ENCODE peak calls at places on chromosomes 6 and 20, in six cellular contexts. P is K562, S is SK-N-SH, M is HCT116, T is sigmoid colon, O is prostate gland. Z is an unnamed sample.
A peak's percentile ranks its signal among the peaks of the same experiment; 100 is the strongest.

GRCh38 chr6:44892579-44892978 is 435.6 kb upstream of the RUNX2 start:
- DNase-seq in M (no peak), P (no peak), S (no peak), T (no peak), O (no peak), Z (no peak)

GRCh38 chr6:169425628-169426370 is 172.2 kb upstream of the THBS2 start:
- DNase-seq in S (peak; percentile 60), O (no peak), T (no peak), P (no peak), M (no peak), Z (no peak)

GRCh38 chr20:46835418-46835817 is 59.2 kb upstream of the EYA2 start:
- DNase-seq in T (no peak), P (no peak), O (no peak), M (no peak), S (no peak), Z (no peak)

GRCh38 chr6:21438237-21438985 is 155.1 kb upstream of the SOX4 start:
- DNase-seq in P (no peak), T (no peak), O (no peak), S (no peak), M (no peak), Z (no peak)

GRCh38 chr20:41034239-41034638 is 5.6 kb downstream of the TOP1 start:
- DNase-seq in T (no peak), O (no peak), S (no peak), M (no peak), P (peak; percentile 83), Z (no peak)

GRCh38 chr6:36845233-36845632 is 6.0 kb upstream of the CPNE5 start:
- DNase-seq in S (no peak), P (no peak), T (no peak), O (no peak), M (no peak), Z (no peak)

GRCh38 chr6:155778336-155778735 is 322.7 kb upstream of the NOX3 start:
- DNase-seq in P (no peak), M (no peak), S (no peak), O (no peak), T (no peak), Z (no peak)

GRCh38 chr20:56345911-56346310 is 12.9 kb upstream of the FAM210B start:
- DNase-seq in T (no peak), M (no peak), S (no peak), O (no peak), P (no peak), Z (no peak)

GRCh38 chr20:31560094-31560899 is 44.8 kb upstream of the ID1 start:
- DNase-seq in P (peak; percentile 89), T (peak; percentile 81), M (peak; percentile 59), O (peak; percentile 40), S (peak; percentile 68), Z (peak; percentile 68)

GRCh38 chr6:109867970-109868358 is 110.1 kb upstream of the GPR6 start:
- DNase-seq in T (no peak), P (no peak), S (no peak), M (no peak), O (no peak), Z (no peak)

GRCh38 chr6:142433419-142433818 is 131.6 kb downstream of the ADGRG6 start:
- DNase-seq in M (no peak), P (no peak), O (no peak), S (no peak), T (no peak), Z (no peak)
- H3K4me1 ChIP-seq in M (no peaks in the 10 kb centered on the region), P (no peaks in the 10 kb centered on the region), O (no peaks in the 10 kb centered on the region), S (no peaks in the 10 kb centered on the region), T (no peaks in the 10 kb centered on the region), Z (no peaks in the 10 kb centered on the region)

DNA sequence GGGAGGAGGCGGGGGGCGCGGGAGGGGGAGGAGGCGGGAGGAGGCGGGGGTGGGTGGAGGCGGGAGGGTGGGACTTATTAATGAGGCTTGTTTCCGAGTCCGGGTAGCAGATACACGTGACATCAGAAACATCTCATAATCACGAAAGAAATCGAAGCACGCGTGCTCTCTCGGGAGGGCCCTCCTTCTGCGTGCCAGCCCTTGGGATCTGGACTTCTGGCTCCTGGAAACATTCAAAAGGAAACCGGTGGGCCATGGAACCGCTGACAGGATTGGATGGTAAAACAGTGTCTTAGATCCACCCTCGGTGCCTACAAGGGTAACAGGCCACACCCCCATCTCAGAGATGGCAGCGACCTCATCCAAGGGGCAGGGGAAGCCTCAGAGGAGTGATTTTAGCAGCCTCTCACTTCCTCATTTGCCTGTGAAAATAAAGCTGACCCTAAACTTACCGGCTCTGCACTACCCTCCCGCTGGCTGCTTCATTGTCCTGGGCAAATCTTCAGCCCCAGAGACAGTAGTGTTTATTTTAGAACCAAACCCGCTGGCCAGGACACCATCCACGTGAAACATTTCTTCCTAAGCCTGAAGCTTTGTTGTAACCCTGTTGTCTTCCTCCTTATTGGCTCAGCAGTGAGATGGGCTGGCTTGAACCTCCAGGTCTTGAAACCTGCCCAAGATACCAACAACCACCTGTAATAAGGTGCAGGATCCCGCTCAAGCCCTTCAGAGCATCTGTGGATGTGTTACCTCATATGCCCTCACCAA is 97.5 kb downstream of the PSMG4 start:
- DNase-seq in P (peak; percentile 78), S (peak; percentile 81), M (peak; percentile 44), O (peak; percentile 88), T (peak; percentile 91), Z (peak; percentile 64)
- TF ChIP-seq POLR2AphosphoS5 in P (no peak), S (no peak), M (no peak), O (peak; percentile 80), T (peak; percentile 49), Z (no peak)

GRCh38 chr20:54119744-54120143 is 49.4 kb upstream of the BCAS1 start:
- DNase-seq in S (no peak), M (no peak), O (no peak), P (no peak), T (no peak), Z (no peak)
- H3K4me1 ChIP-seq in S (peaks cover 6% of the 10 kb centered on the region), M (peaks cover 83% of the 10 kb centered on the region), O (no peaks in the 10 kb centered on the region), P (no peaks in the 10 kb centered on the region), T (no peaks in the 10 kb centered on the region), Z (peaks cover 13% of the 10 kb centered on the region)

GRCh38 chr6:129606664-129607063 is 103.3 kb downstream of the ARHGAP18 start:
- DNase-seq in M (no peak), P (no peak), O (no peak), S (no peak), T (no peak), Z (no peak)

GRCh38 chr6:129605095-129605494 is 104.9 kb downstream of the ARHGAP18 start:
- DNase-seq in S (no peak), P (no peak), M (no peak), T (no peak), O (no peak), Z (no peak)

GRCh38 chr6:129603731-129604130 is 106.2 kb downstream of the ARHGAP18 start:
- DNase-seq in M (no peak), S (no peak), T (no peak), O (no peak), P (no peak), Z (no peak)

GRCh38 chr6:129605962-129606361 is 104.0 kb downstream of the ARHGAP18 start:
- DNase-seq in P (no peak), S (no peak), T (no peak), O (no peak), M (no peak), Z (no peak)

GRCh38 chr6:129604321-129604720 is 105.7 kb downstream of the ARHGAP18 start:
- DNase-seq in T (no peak), M (no peak), P (no peak), O (no peak), S (no peak), Z (no peak)
- TF ChIP-seq POLR2AphosphoS5 in T (no peak), M (no peak), P (no peak), O (no peak), S (no peak), Z (no peak)

DNA sequence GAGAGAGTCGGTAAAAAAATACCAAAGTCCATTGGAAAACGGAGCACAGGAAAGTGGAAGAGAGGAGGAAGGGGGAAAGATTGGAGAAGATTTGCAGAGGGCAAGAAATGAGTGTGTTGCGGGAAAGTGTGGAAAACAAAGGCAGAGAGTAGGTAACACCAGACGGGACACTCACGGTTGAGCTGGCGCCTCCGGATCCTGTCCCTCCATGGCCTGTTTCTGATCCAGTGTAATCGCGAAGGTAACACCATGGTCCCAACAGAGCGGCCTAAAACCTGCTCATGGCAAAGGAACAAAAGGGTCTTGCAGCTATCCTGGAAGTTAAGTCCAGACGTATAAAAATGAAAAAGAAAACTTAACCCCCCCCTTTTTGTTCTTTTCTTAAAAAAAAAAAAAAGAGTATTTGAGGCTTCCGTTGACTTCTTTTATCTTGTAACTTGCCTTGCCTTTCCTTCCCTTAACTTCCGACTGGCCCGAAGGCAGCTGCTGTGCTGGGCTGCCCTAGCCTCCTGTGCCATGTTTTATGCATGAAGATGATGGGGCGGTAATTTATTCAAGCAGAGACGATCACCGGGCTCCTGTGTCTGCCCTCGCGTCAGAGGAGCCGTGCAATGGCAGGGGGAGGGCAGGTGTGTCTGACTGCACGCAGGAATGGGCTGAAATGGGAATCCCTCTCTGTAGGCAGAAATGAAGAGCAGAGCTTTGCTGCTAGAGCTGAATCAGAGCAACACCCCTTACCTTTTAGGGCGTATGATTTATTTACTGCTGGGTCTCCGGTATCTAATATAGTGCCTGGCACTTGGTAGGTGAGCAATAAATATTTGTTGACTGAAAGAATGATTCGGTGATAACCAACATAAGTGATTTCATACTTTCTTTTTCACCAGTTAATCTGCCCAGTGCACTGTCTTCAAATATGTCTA is 106.2 kb upstream of the RIPOR2 start:
- DNase-seq in P (no peak), S (no peak), T (no peak), M (no peak), O (no peak), Z (no peak)
- H3K4me1 ChIP-seq in P (no peaks in the 10 kb centered on the region), S (no peaks in the 10 kb centered on the region), T (no peaks in the 10 kb centered on the region), M (no peaks in the 10 kb centered on the region), O (no peaks in the 10 kb centered on the region), Z (no peaks in the 10 kb centered on the region)

GRCh38 chr6:125812394-125813231 is 21.9 kb downstream of the NCOA7 start:
- DNase-seq in S (no peak), O (no peak), T (no peak), M (no peak), P (peak; percentile 82), Z (no peak)
- TF ChIP-seq POLR2AphosphoS5 in S (peak; percentile 67), O (no peak), T (no peak), M (no peak), P (no peak), Z (peak; percentile 25)

Z was measured in breast epithelium.